ENCODE peak calls at places on chromosome 2, in seven cellular contexts. One of them, this sample, is unnamed.

GRCh38 chr2:169415233-169415748 is 53.0 kb upstream of the LRP2 start:
- DNase-seq in left ventricle myocardium inferior: no peak
- DNase-seq in smooth muscle cell of the brain vasculature: no peak
- DNase-seq in hepatic stellate cell: no peak
- DNase-seq in fibroblast of pulmonary artery: no peak
- DNase-seq in HFF-Myc: no peak
- DNase-seq in germinal center: no peak
- DNase-seq in this sample: no peak

GRCh38 chr2:151027147-151027546 is 234.5 kb downstream of the RBM43 start:
- DNase-seq in left ventricle myocardium inferior: no peak
- DNase-seq in germinal center: no peak
- DNase-seq in HFF-Myc: no peak
- DNase-seq in smooth muscle cell of the brain vasculature: no peak
- DNase-seq in hepatic stellate cell: no peak
- DNase-seq in fibroblast of pulmonary artery: peak
- DNase-seq in this sample: no peak

GRCh38 chr2:21452263-21452662 is 328.5 kb downstream of the TDRD15 start:
- DNase-seq in hepatic stellate cell: no peak
- DNase-seq in fibroblast of pulmonary artery: no peak
- DNase-seq in smooth muscle cell of the brain vasculature: no peak
- DNase-seq in HFF-Myc: no peak
- DNase-seq in left ventricle myocardium inferior: no peak
- DNase-seq in germinal center: no peak
- DNase-seq in this sample: no peak

GRCh38 chr2:160397530-160397865 is 96.1 kb downstream of the RBMS1 start:
- DNase-seq in hepatic stellate cell: no peak
- DNase-seq in fibroblast of pulmonary artery: no peak
- DNase-seq in germinal center: no peak
- DNase-seq in HFF-Myc: no peak
- DNase-seq in smooth muscle cell of the brain vasculature: no peak
- DNase-seq in left ventricle myocardium inferior: no peak
- DNase-seq in this sample: no peak

GRCh38 chr2:235105821-235106359 is 154.1 kb downstream of the SH3BP4 start:
- DNase-seq in left ventricle myocardium inferior: no peak
- DNase-seq in HFF-Myc: no peak
- DNase-seq in fibroblast of pulmonary artery: no peak
- DNase-seq in smooth muscle cell of the brain vasculature: no peak
- DNase-seq in germinal center: no peak
- DNase-seq in hepatic stellate cell: no peak
- DNase-seq in this sample: no peak

GRCh38 chr2:205972113-205972512 is 113.9 kb downstream of the INO80D start:
- DNase-seq in fibroblast of pulmonary artery: no peak
- DNase-seq in HFF-Myc: no peak
- DNase-seq in germinal center: no peak
- DNase-seq in hepatic stellate cell: no peak
- DNase-seq in smooth muscle cell of the brain vasculature: no peak
- DNase-seq in left ventricle myocardium inferior: no peak
- DNase-seq in this sample: no peak

GRCh38 chr2:96527052-96527964 is 9.2 kb upstream of the ARID5A start:
- DNase-seq in smooth muscle cell of the brain vasculature: no peak
- DNase-seq in hepatic stellate cell: peak
- DNase-seq in fibroblast of pulmonary artery: peak
- DNase-seq in left ventricle myocardium inferior: no peak
- DNase-seq in HFF-Myc: no peak
- DNase-seq in germinal center: peak
- DNase-seq in this sample: peak

GRCh38 chr2:233100192-233100998 is 40.3 kb downstream of the INPP5D start:
- DNase-seq in germinal center: peak
- DNase-seq in HFF-Myc: no peak
- DNase-seq in left ventricle myocardium inferior: no peak
- DNase-seq in hepatic stellate cell: no peak
- DNase-seq in fibroblast of pulmonary artery: no peak
- DNase-seq in smooth muscle cell of the brain vasculature: no peak
- DNase-seq in this sample: no peak

GRCh38 chr2:140657657-140658056 is 1473.2 kb downstream of the LRP1B start:
- DNase-seq in HFF-Myc: no peak
- DNase-seq in germinal center: no peak
- DNase-seq in fibroblast of pulmonary artery: peak
- DNase-seq in smooth muscle cell of the brain vasculature: no peak
- DNase-seq in hepatic stellate cell: no peak
- DNase-seq in left ventricle myocardium inferior: no peak
- DNase-seq in this sample: no peak

GRCh38 chr2:42675815-42676214 is 88.1 kb downstream of the OXER1 start:
- DNase-seq in hepatic stellate cell: no peak
- DNase-seq in fibroblast of pulmonary artery: no peak
- DNase-seq in HFF-Myc: no peak
- DNase-seq in smooth muscle cell of the brain vasculature: no peak
- DNase-seq in left ventricle myocardium inferior: no peak
- DNase-seq in germinal center: no peak
- DNase-seq in this sample: no peak

GRCh38 chr2:167140767-167141166 is 252.5 kb downstream of the XIRP2 start:
- DNase-seq in fibroblast of pulmonary artery: peak
- DNase-seq in HFF-Myc: peak
- DNase-seq in smooth muscle cell of the brain vasculature: peak
- DNase-seq in germinal center: no peak
- DNase-seq in hepatic stellate cell: peak
- DNase-seq in left ventricle myocardium inferior: no peak
- DNase-seq in this sample: no peak

GRCh38 chr2:105417789-105418475 is 19.1 kb upstream of the FHL2 start:
- DNase-seq in HFF-Myc: no peak
- DNase-seq in smooth muscle cell of the brain vasculature: no peak
- DNase-seq in germinal center: no peak
- DNase-seq in left ventricle myocardium inferior: no peak
- DNase-seq in fibroblast of pulmonary artery: peak
- DNase-seq in hepatic stellate cell: no peak
- DNase-seq in this sample: no peak

GRCh38 chr2:110788936-110789335 is 56.6 kb downstream of the ACOXL start:
- DNase-seq in germinal center: no peak
- DNase-seq in fibroblast of pulmonary artery: no peak
- DNase-seq in smooth muscle cell of the brain vasculature: no peak
- DNase-seq in left ventricle myocardium inferior: no peak
- DNase-seq in hepatic stellate cell: no peak
- DNase-seq in HFF-Myc: no peak
- DNase-seq in this sample: no peak

GRCh38 chr2:240236217-240237111 is 96.0 kb upstream of the OTOS start:
- DNase-seq in HFF-Myc: no peak
- DNase-seq in hepatic stellate cell: no peak
- DNase-seq in germinal center: no peak
- DNase-seq in fibroblast of pulmonary artery: no peak
- DNase-seq in left ventricle myocardium inferior: peak
- DNase-seq in smooth muscle cell of the brain vasculature: no peak
- DNase-seq in this sample: no peak

GRCh38 chr2:207073791-207074678 is 91.7 kb downstream of the KLF7 start:
- DNase-seq in smooth muscle cell of the brain vasculature: no peak
- DNase-seq in HFF-Myc: no peak
- DNase-seq in left ventricle myocardium inferior: no peak
- DNase-seq in germinal center: peak
- DNase-seq in fibroblast of pulmonary artery: no peak
- DNase-seq in hepatic stellate cell: no peak
- DNase-seq in this sample: no peak

GRCh38 chr2:121336528-121337294 is 51.7 kb upstream of the TFCP2L1 start:
- DNase-seq in germinal center: no peak
- DNase-seq in left ventricle myocardium inferior: no peak
- DNase-seq in smooth muscle cell of the brain vasculature: no peak
- DNase-seq in HFF-Myc: no peak
- DNase-seq in fibroblast of pulmonary artery: no peak
- DNase-seq in hepatic stellate cell: no peak
- DNase-seq in this sample: no peak

GRCh38 chr2:240733803-240734495 is 42.3 kb downstream of the AQP12A start:
- DNase-seq in smooth muscle cell of the brain vasculature: no peak
- DNase-seq in hepatic stellate cell: no peak
- DNase-seq in HFF-Myc: no peak
- DNase-seq in germinal center: no peak
- DNase-seq in fibroblast of pulmonary artery: no peak
- DNase-seq in left ventricle myocardium inferior: no peak
- DNase-seq in this sample: peak

GRCh38 chr2:223262946-223263345 is 211.0 kb downstream of the KCNE4 start:
- DNase-seq in germinal center: no peak
- DNase-seq in left ventricle myocardium inferior: no peak
- DNase-seq in smooth muscle cell of the brain vasculature: no peak
- DNase-seq in hepatic stellate cell: no peak
- DNase-seq in fibroblast of pulmonary artery: no peak
- DNase-seq in HFF-Myc: no peak
- DNase-seq in this sample: no peak

GRCh38 chr2:117071556-117072102 is 742.9 kb upstream of the DDX18 start:
- DNase-seq in germinal center: no peak
- DNase-seq in hepatic stellate cell: no peak
- DNase-seq in smooth muscle cell of the brain vasculature: no peak
- DNase-seq in left ventricle myocardium inferior: no peak
- DNase-seq in fibroblast of pulmonary artery: no peak
- DNase-seq in HFF-Myc: no peak
- DNase-seq in this sample: no peak

This sample was measured in GM12891.